ENCODE peak calls at places on chromosome 1, in ten cellular contexts. C is left lung, J is prostate gland, E is ovary, L is neural progenitor cell, K is esophagus squamous epithelium, N is lower leg skin, R is cardiac muscle cell, I is SK-N-SH, U is choroid plexus epithelial cell. W is an unnamed sample.

GRCh38 chr1:157377216-157377821 is 175.0 kb downstream of the FCRL5 start:
- DNase-seq in U (peak), K (no peak), I (peak), R (peak), N (no peak), L (peak), J (no peak), C (no peak), E (no peak), W (no peak)

GRCh38 chr1:226309398-226310122 is 596 bp upstream of the LIN9 start:
- DNase-seq in U (peak), N (no peak), J (no peak), L (peak), E (peak), K (no peak), C (no peak), R (peak), I (no peak), W (no peak)

GRCh38 chr1:112807999-112808398 is 92.9 kb upstream of the PPM1J start:
- DNase-seq in I (no peak), N (no peak), K (no peak), U (no peak), C (no peak), R (no peak), L (no peak), J (no peak), E (no peak), W (no peak)

GRCh38 chr1:231642600-231643332 is 16.2 kb downstream of the DISC1 start:
- DNase-seq in E (no peak), N (no peak), U (no peak), J (no peak), R (no peak), L (no peak), C (no peak), I (no peak), K (no peak), W (no peak)

GRCh38 chr1:1397839-1398523 is 1.2 kb downstream of the CCNL2 start:
- DNase-seq in E (no peak), U (no peak), C (peak), J (no peak), R (no peak), N (no peak), I (peak), L (no peak), K (no peak), W (no peak)

GRCh38 chr1:59852117-59852516 is 37.4 kb downstream of the HOOK1 start:
- DNase-seq in J (no peak), K (no peak), E (no peak), N (no peak), I (no peak), U (no peak), L (no peak), C (no peak), R (no peak), W (no peak)

GRCh38 chr1:48208251-48208650 is 14.3 kb upstream of the SLC5A9 start:
- DNase-seq in U (no peak), L (no peak), R (no peak), N (no peak), K (no peak), I (no peak), J (no peak), E (no peak), C (no peak), W (no peak)

GRCh38 chr1:156055649-156056048 is 1.1 kb downstream of the LAMTOR2 start:
- DNase-seq in K (no peak), J (no peak), R (no peak), L (no peak), N (no peak), I (no peak), E (no peak), C (no peak), U (no peak), W (no peak)

GRCh38 chr1:21331752-21332480 is 41.7 kb upstream of the ECE1 start:
- DNase-seq in U (no peak), J (peak), R (no peak), N (no peak), K (no peak), C (no peak), L (no peak), I (no peak), E (no peak), W (no peak)

GRCh38 chr1:231969078-231969477 is 342.5 kb downstream of the DISC1 start:
- DNase-seq in U (no peak), R (no peak), I (no peak), C (no peak), K (no peak), E (no peak), N (no peak), L (no peak), J (no peak), W (no peak)

DNA sequence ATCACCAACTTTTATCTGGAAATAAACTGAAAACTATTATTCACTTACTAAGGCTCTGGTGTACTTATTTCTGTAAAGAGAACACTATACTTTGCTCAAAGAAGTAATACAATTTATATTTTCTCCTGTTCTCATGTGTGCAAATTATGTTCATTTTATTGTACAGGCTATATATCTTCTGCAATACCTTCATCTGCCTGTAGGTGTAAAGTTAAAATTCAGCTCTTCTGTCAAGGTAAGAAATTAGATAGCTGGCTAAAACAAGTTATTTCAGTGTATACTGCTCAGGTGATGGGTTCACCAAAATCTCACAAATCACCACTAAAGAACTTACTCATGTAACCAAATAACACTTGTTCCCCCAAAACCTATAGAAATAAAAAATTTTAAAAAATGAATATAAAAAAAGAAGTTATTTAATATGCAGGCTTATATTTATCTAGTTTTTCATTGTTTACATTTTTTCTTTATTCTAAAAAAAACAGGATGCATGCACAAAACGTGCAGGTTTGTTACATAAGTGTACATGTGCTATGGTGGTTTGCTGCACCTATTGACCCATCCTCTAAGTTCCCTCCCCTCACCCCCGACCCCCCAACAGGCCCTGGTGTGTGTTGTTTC is 81.5 kb downstream of the PTGER3 start:
- DNase-seq in N (no peak), U (peak), R (no peak), K (no peak), E (no peak), L (no peak), C (no peak), J (no peak), I (no peak), W (no peak)
- TF ChIP-seq CTCF in N (no peak), U (peak), R (peak), K (peak), E (no peak), L (peak), C (peak), J (no peak), I (peak), W (no peak)

GRCh38 chr1:25905680-25906643 is at the start of gene STMN1:
- DNase-seq in J (peak), U (peak), R (peak), I (peak), N (peak), E (peak), C (peak), K (peak), L (peak), W (peak)
- TF ChIP-seq CTCF in J (peak), U (no peak), R (peak), I (no peak), N (no peak), E (no peak), C (no peak), K (no peak), L (no peak), W (no peak)

GRCh38 chr1:192512426-192513125 is 63.0 kb upstream of the RGS1 start:
- DNase-seq in U (no peak), R (no peak), N (peak), I (no peak), L (no peak), E (no peak), C (no peak), K (no peak), J (no peak), W (peak)

GRCh38 chr1:192506741-192507155 is 68.8 kb upstream of the RGS1 start:
- DNase-seq in N (no peak), U (peak), R (peak), J (no peak), L (peak), E (no peak), K (no peak), C (no peak), I (peak), W (no peak)
- TF ChIP-seq CTCF in N (no peak), U (peak), R (peak), J (no peak), L (peak), E (no peak), K (peak), C (no peak), I (peak), W (peak)

DNA sequence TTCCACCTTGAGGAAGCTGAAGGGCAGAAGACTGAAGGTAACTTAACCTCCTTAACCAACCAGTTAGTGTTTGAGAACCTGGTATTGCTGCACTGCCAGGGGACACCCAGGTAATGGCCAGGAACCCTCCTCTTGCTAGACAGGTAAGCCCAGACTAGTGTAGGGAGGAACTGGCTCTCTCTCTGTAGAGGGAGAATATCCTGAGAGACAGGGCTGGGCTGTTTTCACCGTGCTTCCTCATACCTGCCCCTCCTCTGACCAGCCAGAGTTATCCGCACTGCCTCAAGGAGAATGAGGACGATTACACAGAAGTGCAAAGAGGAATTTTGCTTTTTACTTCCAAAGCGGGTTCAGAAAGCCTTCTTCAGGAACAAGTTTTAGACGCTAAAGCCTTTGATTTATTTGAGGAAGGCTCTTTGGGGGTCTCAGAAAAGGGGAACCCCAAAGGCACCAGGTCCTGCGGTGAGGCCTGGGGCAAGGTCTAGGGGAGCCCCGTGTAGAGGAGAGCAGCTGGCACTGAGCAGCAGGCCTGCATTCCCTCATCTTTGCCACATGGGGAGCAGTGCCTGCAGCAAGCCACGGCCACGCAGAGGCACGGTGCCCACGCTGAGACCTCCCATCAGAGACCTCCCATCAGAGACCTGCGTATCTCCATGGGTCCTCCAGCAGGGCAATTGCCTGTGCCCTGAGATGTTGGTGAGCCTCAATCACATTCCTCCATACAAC is 13.5 kb downstream of the GNG4 start:
- DNase-seq in L (no peak), E (no peak), N (no peak), J (peak), R (no peak), K (no peak), U (no peak), C (no peak), I (no peak), W (no peak)
- TF ChIP-seq CTCF in L (peak), E (no peak), N (no peak), J (no peak), R (peak), K (no peak), U (peak), C (no peak), I (no peak), W (no peak)

W was measured in ascending aorta.